ENCODE peak calls at places on chromosomes 13 and 19, in seven cellular contexts. N is fibroblast of lung, Z is A549, J is cardiac fibroblast, E is adrenal gland, W is BE2C, X is HFFc6. I is an unnamed sample.

GRCh38 chr13:48730971-48731658 is 77.4 kb downstream of the CYSLTR2 start:
- DNase-seq in J (peak), E (no peak), Z (no peak), N (peak), W (no peak), X (no peak), I (no peak)

GRCh38 chr13:50235604-50236003 is 220.4 kb downstream of the KCNRG start:
- DNase-seq in N (no peak), W (no peak), X (no peak), E (no peak), Z (no peak), J (no peak), I (no peak)

GRCh38 chr13:59279024-59279423 is 884.7 kb downstream of the DIAPH3 start:
- DNase-seq in Z (no peak), N (no peak), X (no peak), J (no peak), W (peak), E (no peak), I (no peak)

GRCh38 chr13:37109080-37109678 is 3.7 kb upstream of the CSNK1A1L start:
- DNase-seq in E (no peak), N (peak), X (peak), J (peak), W (no peak), Z (peak), I (no peak)

GRCh38 chr19:48445606-48446481 is at the start of gene GRWD1:
- DNase-seq in W (peak), Z (peak), X (peak), N (peak), J (peak), E (peak), I (peak)

GRCh38 chr13:77898097-77898496 is 20.5 kb downstream of the EDNRB start:
- DNase-seq in N (peak), J (peak), Z (no peak), W (no peak), E (no peak), X (no peak), I (no peak)

GRCh38 chr19:6644796-6645195 is 25.2 kb downstream of the TNFSF14 start:
- DNase-seq in X (no peak), N (no peak), J (no peak), Z (no peak), E (no peak), W (no peak), I (no peak)

GRCh38 chr13:69947577-69947976 is 160.0 kb upstream of the ATXN8OS start:
- DNase-seq in E (no peak), N (no peak), J (no peak), W (peak), X (no peak), Z (no peak), I (no peak)

GRCh38 chr13:111937763-111938375 is 129.1 kb upstream of the SOX1 start:
- DNase-seq in J (no peak), W (no peak), X (no peak), Z (no peak), E (no peak), N (no peak), I (no peak)

GRCh38 chr19:19873381-19873780 is 7.7 kb downstream of the ZNF253 start:
- DNase-seq in N (no peak), Z (no peak), W (no peak), X (no peak), J (no peak), E (no peak), I (no peak)

GRCh38 chr13:113665582-113666323 is 1.3 kb upstream of the GRK1 start:
- DNase-seq in X (no peak), Z (no peak), N (no peak), J (no peak), E (no peak), W (peak), I (no peak)

GRCh38 chr13:59480398-59480797 is 683.3 kb downstream of the DIAPH3 start:
- DNase-seq in J (peak), E (no peak), W (no peak), Z (no peak), X (no peak), N (no peak), I (no peak)

GRCh38 chr19:44747739-44748425 is 626 bp upstream of the BCL3 start:
- DNase-seq in W (peak), J (peak), N (peak), X (peak), Z (peak), E (peak), I (no peak)

GRCh38 chr13:30744056-30744684 is 8.8 kb downstream of the ALOX5AP start:
- DNase-seq in X (no peak), E (peak), N (peak), W (no peak), Z (peak), J (no peak), I (no peak)

GRCh38 chr19:1110809-1111640 is 7.2 kb downstream of the GPX4 start:
- DNase-seq in E (peak), N (no peak), Z (peak), J (no peak), W (no peak), X (no peak), I (no peak)

GRCh38 chr13:29319451-29319850 is 276.0 kb downstream of the SLC7A1 start:
- DNase-seq in W (no peak), N (no peak), Z (no peak), E (no peak), J (no peak), X (no peak), I (peak)

GRCh38 chr19:42634409-42635232 is 39.9 kb upstream of the CEACAM8 start:
- DNase-seq in J (peak), N (peak), E (no peak), X (peak), W (peak), Z (peak), I (no peak)

GRCh38 chr19:48997972-48998371 is 4.3 kb downstream of the RUVBL2 start:
- DNase-seq in N (peak), E (no peak), X (peak), Z (peak), W (peak), J (peak), I (peak)

GRCh38 chr13:26502826-26503225 is 54.7 kb upstream of the WASF3 start:
- DNase-seq in Z (no peak), N (peak), J (peak), W (no peak), E (no peak), X (peak), I (no peak)

GRCh38 chr13:72970301-72970880 is 88.4 kb upstream of the KLF5 start:
- DNase-seq in Z (no peak), E (no peak), X (no peak), J (no peak), N (no peak), W (no peak), I (no peak)

GRCh38 chr13:46476174-46476573 is 76.8 kb upstream of the LRCH1 start:
- DNase-seq in Z (no peak), W (no peak), X (no peak), J (peak), E (no peak), N (no peak), I (no peak)

GRCh38 chr19:51094696-51095279 is 12.1 kb upstream of the KLK14 start:
- DNase-seq in Z (peak), W (peak), N (no peak), X (no peak), J (peak), E (no peak), I (peak)
- TF ChIP-seq CTCF in Z (peak), W (peak), N (peak), X (peak), J (peak), E (peak), I (peak)

GRCh38 chr13:104318121-104318520 is 1251.9 kb upstream of the SLC10A2 start:
- DNase-seq in N (peak), Z (no peak), W (peak), J (peak), E (no peak), X (no peak), I (no peak)
- TF ChIP-seq CTCF in N (no peak), Z (no peak), W (peak), J (peak), E (peak), X (no peak), I (peak)

DNA sequence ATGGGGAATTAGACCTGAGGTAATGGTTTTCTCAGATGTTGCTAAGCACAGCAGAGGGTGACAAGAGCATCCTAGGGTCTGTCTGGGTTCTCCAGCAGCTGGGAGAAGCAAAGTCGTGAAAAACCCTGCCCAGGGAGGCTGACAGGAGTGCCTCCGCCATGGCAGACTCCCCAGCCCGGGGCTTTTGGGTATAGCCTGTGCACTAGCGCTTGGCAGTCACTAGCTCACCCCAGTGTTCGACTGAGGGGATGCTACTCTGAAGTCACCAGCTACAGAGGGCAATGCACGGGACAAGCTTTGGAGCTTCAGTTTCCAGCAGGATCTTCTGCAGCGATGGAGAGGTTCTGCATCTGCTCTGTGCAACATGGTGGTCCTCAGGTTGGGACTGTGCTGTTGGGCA is 87.5 kb downstream of the ING1 start:
- DNase-seq in N (no peak), X (no peak), Z (no peak), W (no peak), J (no peak), E (no peak), I (no peak)
- TF ChIP-seq CTCF in N (no peak), X (no peak), Z (no peak), W (no peak), J (no peak), E (no peak), I (no peak)

DNA sequence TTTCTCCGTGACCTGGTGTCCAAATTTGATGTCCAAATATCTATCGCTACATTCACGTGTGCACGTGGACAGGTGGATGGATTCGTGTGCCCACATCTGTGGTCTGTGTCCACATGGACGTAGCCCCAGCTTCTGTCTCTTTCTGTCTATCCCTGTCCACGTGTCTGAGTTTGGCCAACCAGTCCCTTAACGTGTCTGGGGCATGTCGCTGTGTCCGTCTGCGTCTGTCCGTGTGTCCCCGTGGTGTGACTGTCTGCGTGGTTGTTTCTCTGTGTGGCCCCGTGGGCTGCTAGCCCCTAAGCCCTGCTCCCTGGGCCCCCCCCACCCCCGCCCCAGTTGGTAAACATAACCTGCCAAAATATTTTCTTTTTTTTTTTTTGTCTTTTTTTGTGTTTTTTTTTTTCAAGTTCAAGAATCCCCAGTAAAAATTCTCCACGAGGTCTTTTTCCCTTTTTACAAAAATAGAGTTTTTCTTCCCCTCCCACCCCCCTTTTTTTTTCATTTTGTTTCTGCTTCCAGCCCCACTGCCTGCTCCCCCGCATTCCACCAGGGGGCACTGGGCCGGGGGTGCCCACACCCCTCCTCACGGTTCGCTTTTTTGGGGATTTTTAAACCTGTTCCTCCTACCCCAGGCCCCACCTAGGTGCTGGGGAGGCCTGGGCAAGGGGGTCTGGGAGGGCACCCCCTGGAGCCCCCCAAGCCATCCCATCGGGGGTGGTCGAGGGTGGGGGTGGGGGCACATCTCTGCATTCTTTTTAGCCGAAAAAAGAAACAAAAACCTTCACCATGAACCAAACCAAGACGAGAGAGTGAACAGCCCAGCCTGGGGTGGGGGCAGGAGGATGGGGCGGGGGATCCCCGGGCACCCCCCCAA is 18.3 kb downstream of the PRKCSH start:
- DNase-seq in J (no peak), W (no peak), X (no peak), Z (no peak), E (no peak), N (no peak), I (no peak)
- TF ChIP-seq CTCF in J (peak), W (peak), X (peak), Z (peak), E (peak), N (peak), I (peak)

DNA sequence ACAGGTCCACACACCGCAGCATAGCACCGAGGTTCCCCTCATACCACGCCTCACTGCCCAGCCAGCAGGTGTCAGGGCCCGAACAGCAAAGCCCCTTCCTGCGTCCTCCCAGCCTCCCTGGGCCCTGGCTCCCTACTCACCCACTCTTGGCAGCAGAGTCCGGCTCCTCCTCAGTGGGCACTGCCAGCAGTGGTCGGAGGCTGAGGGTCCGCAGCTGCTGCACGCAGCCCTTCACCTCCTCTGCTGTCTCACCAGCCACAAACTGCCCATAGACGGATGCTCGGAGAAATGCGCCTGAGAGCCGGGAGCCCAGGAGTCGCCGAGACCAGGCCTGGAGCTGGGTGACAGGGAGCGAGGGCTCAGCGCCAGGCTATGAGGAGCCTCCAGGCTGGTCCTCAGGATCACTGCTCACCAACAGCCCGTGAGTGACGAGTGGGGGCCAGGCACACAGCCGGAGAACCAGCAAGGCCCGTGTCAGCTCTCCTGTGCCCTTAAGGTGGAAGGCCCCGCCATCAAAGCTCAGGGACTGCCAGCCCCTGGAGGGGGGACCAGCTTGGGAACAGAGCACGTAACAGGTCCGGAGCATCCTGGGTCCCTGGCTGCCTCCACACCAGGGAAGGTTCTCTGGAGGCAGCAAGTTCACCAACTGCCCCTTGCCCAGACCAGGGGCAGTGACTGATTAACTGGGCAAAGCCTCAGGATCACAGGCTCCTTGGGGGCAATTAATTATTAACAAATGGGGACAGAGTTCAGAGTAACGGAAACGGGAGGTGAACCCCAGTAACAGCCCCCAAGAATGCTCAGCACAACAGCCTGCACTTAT is at the start of gene PRODH2:
- DNase-seq in J (no peak), W (no peak), X (no peak), E (no peak), Z (no peak), N (no peak), I (no peak)
- TF ChIP-seq CTCF in J (no peak), W (no peak), X (no peak), E (no peak), Z (no peak), N (no peak), I (no peak)